ENCODE peak calls at places on chromosomes 16 and 17, in six cellular contexts. H, R, G, A, Y and K are unnamed samples.

GRCh38 chr17:17043668-17044226 is 1.5 kb downstream of the MPRIP start:
- DNase-seq in H (peak), R (peak), G (no peak), A (no peak), Y (no peak), K (peak)

GRCh38 chr17:79220715-79221291 is 146.2 kb downstream of the ENGASE start:
- DNase-seq in H (no peak), R (no peak), G (no peak), A (no peak), Y (no peak), K (no peak)

GRCh38 chr16:84726670-84727467 is 27.1 kb downstream of the USP10 start:
- DNase-seq in H (no peak), R (no peak), G (no peak), A (no peak), Y (peak), K (peak)

GRCh38 chr17:67613961-67614360 is 103.8 kb upstream of the NOL11 start:
- DNase-seq in H (no peak), R (no peak), G (no peak), A (no peak), Y (no peak), K (peak)

GRCh38 chr16:12099451-12100123 is 123.1 kb downstream of the SNX29 start:
- DNase-seq in H (no peak), R (no peak), G (no peak), A (no peak), Y (no peak), K (no peak)

GRCh38 chr16:67256701-67257230 is 8.0 kb downstream of the SLC9A5 start:
- DNase-seq in H (no peak), R (no peak), G (no peak), A (no peak), Y (no peak), K (no peak)

GRCh38 chr16:81485225-81485624 is 40.6 kb downstream of the CMIP start:
- DNase-seq in H (no peak), R (peak), G (no peak), A (peak), Y (no peak), K (no peak)

GRCh38 chr17:61387011-61387410 is 12.6 kb upstream of the TBX2 start:
- DNase-seq in H (no peak), R (no peak), G (no peak), A (no peak), Y (no peak), K (no peak)

GRCh38 chr17:10052414-10052813 is 146.0 kb downstream of the GAS7 start:
- DNase-seq in H (no peak), R (no peak), G (no peak), A (no peak), Y (no peak), K (peak)

GRCh38 chr17:42178817-42179216 is 2.1 kb downstream of the KCNH4 start:
- DNase-seq in H (no peak), R (no peak), G (no peak), A (no peak), Y (peak), K (peak)

GRCh38 chr17:41730479-41730878 is 4.0 kb downstream of the HAP1 start:
- DNase-seq in H (no peak), R (no peak), G (no peak), A (no peak), Y (no peak), K (no peak)

GRCh38 chr17:11601661-11602060 is 3.4 kb downstream of the DNAH9 start:
- DNase-seq in H (no peak), R (no peak), G (no peak), A (no peak), Y (no peak), K (no peak)

GRCh38 chr17:80254396-80255241 is 6.0 kb upstream of the RNF213 start:
- DNase-seq in H (peak), R (peak), G (peak), A (peak), Y (peak), K (peak)

GRCh38 chr17:67105213-67105612 is 60.9 kb downstream of the CACNG1 start:
- DNase-seq in H (peak), R (peak), G (no peak), A (peak), Y (no peak), K (no peak)

GRCh38 chr17:57832299-57832698 is 17.5 kb downstream of the MRPS23 start:
- DNase-seq in H (no peak), R (no peak), G (no peak), A (no peak), Y (no peak), K (no peak)

GRCh38 chr17:57835333-57835900 is 14.4 kb downstream of the MRPS23 start:
- DNase-seq in H (no peak), R (no peak), G (no peak), A (no peak), Y (no peak), K (no peak)

GRCh38 chr17:57834146-57834741 is 15.6 kb downstream of the MRPS23 start:
- DNase-seq in H (no peak), R (peak), G (no peak), A (peak), Y (no peak), K (no peak)

GRCh38 chr17:57832711-57833596 is 16.9 kb downstream of the MRPS23 start:
- DNase-seq in H (peak), R (peak), G (peak), A (peak), Y (peak), K (peak)

DNA sequence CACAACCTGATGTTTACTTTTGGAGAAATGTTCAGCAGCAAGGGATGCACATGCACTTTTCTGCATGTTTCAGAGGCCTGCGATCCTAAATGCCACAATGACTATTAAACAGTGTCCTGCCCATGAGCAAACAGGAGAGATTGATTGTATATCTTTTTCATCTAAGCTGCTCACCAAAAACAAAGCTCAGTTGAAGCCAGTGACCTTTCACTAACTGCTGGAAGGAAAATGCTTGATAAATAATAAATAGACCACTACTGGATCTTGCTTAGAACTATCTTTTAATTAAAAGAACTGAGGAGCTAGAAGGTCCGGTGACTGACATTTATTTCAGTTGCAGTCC is 16.3 kb downstream of the MRPS23 start:
- DNase-seq in H (no peak), R (no peak), G (no peak), A (no peak), Y (no peak), K (no peak)
- TF ChIP-seq CTCF in H (no peak), R (no peak), G (no peak), A (no peak), Y (peak), K (no peak)

DNA sequence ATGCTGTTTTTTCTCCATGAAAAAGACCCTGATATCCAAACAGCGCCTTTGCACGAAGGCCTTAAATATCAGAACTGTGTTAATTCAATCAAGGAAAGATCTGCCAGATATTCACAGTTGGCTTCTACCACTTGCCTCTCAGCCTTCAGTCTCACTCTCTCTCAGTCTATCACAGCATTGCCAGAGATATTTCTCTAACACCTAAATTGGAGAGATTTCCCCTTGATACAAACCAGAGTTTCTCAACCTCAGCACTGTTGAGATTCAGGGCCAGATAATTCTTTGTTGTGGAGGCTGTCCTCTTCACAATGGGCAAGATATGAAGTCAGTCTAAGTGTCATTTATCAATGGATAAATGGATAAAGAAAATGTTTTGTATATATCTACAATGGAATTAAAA is 454.1 kb upstream of the MAF start:
- DNase-seq in H (no peak), R (no peak), G (no peak), A (no peak), Y (no peak), K (no peak)
- H3K4me3 ChIP-seq in H (no peak), R (no peak), G (no peak), A (no peak), Y (no peak), K (no peak)

DNA sequence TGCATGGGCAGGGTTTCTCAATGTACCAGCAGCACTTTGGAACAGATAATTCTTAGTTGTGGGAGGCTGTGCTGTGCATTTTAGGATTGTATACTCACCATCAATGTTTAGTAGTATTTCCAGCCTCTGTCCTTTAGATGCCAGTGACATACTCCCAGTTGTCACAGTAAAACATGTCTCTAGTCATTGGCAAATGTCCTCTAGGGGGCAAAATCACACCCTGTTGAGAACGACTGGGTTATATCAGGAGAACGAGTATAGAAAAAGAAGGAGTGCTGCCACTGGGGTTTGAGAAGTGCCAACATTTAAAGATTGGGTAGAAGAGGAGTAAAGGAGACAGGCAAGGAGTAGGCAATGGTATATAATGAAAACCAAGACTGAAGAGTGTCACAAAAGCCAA is 37.9 kb upstream of the SMIM36 start:
- DNase-seq in H (no peak), R (no peak), G (no peak), A (no peak), Y (peak), K (peak)
- TF ChIP-seq CTCF in H (no peak), R (no peak), G (peak), A (peak), Y (peak), K (peak)

GRCh38 chr17:72223816-72224215 is 103.0 kb downstream of the SOX9 start:
- DNase-seq in H (no peak), R (no peak), G (no peak), A (no peak), Y (no peak), K (no peak)

GRCh38 chr17:72222971-72223370 is 102.2 kb downstream of the SOX9 start:
- DNase-seq in H (no peak), R (no peak), G (no peak), A (no peak), Y (no peak), K (no peak)

GRCh38 chr17:72222571-72222970 is 101.8 kb downstream of the SOX9 start:
- DNase-seq in H (no peak), R (no peak), G (no peak), A (no peak), Y (no peak), K (no peak)

GRCh38 chr17:72219136-72219823 is 98.5 kb downstream of the SOX9 start:
- DNase-seq in H (no peak), R (no peak), G (no peak), A (no peak), Y (no peak), K (no peak)

GRCh38 chr17:72219824-72220473 is 99.1 kb downstream of the SOX9 start:
- DNase-seq in H (no peak), R (no peak), G (no peak), A (no peak), Y (no peak), K (no peak)
- H3K4me3 ChIP-seq in H (no peak), R (no peak), G (no peak), A (peak), Y (no peak), K (no peak)

GRCh38 chr17:9036336-9036735 is 15.0 kb downstream of the NTN1 start:
- DNase-seq in H (no peak), R (no peak), G (no peak), A (no peak), Y (no peak), K (no peak)
- TF ChIP-seq CTCF in H (no peak), R (no peak), G (no peak), A (no peak), Y (no peak), K (no peak)

GRCh38 chr17:32929288-32929574 is 1.3 kb downstream of the TMEM98 start:
- DNase-seq in H (peak), R (no peak), G (no peak), A (no peak), Y (no peak), K (no peak)

GRCh38 chr17:32927201-32927723 is 691 bp upstream of the TMEM98 start:
- DNase-seq in H (peak), R (no peak), G (no peak), A (no peak), Y (no peak), K (no peak)

GRCh38 chr17:32929588-32929987 is 1.6 kb downstream of the TMEM98 start:
- DNase-seq in H (no peak), R (no peak), G (no peak), A (no peak), Y (no peak), K (no peak)

GRCh38 chr17:32927724-32928526 is at the start of gene TMEM98:
- DNase-seq in H (peak), R (peak), G (no peak), A (no peak), Y (no peak), K (no peak)

DNA sequence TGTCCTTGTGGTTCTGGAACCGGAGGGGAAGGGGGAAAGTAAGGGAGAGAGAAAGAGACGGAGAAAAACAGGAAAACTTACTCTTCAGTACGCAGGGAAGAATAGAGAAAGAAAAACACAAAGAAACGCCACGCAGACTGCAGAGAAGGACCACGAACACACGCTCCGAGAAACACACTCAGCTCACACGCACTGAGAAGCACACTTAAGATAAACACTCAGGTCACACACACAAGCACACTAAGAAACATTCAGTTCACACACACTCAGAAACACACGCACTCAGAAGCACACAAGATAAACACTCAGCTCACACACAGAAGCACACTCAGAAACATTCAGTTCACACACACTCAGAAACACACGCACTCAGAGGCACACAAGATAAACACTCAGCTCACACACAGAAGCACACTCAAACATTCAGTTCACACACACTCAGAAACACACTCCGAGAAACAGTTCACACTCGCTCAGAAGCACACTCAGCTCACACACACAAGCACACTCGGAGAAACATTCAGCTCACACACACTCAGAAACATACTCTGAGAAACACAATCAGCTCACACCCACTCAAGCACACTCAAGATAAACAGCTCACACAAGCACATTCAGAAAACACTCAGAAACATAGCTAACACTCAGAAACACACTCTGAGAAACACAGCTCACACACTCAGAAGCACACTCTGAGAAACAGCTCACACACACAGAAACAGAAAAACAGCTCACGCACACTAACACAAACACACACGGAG is 754 bp downstream of the TMEM98 start:
- DNase-seq in H (peak), R (peak), G (no peak), A (peak), Y (no peak), K (no peak)
- H3K4me3 ChIP-seq in H (peak), R (peak), G (peak), A (peak), Y (no peak), K (no peak)

DNA sequence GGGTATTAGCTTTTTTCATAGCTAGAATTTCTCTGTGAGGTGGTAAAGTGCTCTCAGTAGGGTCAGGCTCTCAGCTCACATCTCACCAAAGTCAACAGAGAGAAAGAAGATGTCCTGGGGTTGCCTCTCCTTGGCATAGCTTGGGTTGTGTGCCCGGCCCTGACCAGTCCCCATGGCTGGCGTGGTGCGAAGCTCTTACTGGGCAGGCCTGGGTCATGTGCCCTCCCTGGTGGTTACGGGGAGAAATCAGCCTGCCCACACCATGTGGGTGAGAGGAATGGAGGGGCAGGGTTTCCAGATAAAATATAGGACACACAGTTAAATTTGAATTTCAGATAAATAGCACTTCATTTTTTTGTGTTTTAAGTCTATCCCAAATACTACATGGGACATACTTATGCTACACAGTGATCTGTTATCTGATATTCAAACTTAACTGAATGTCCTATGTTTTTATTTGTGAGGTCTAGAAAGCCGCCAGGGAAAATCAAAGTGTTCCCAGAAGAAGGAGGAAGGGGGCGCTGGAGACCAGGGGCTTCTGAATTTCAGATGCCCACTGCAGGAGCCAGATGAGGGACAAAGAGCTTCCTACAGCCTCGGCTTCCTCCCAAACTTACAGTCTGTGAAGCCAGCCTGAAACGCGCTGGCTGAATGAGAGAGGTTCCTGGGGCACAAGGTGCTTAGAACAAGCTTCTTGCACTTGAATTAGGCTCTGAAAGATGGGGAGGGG is 45.4 kb downstream of the NKD1 start:
- DNase-seq in H (no peak), R (no peak), G (no peak), A (no peak), Y (no peak), K (no peak)
- TF ChIP-seq CTCF in H (peak), R (peak), G (peak), A (peak), Y (peak), K (no peak)

GRCh38 chr17:39450051-39450450 is 1.0 kb downstream of the MED1 start:
- DNase-seq in H (no peak), R (no peak), G (no peak), A (no peak), Y (no peak), K (no peak)
- H3K4me3 ChIP-seq in H (peak), R (peak), G (peak), A (peak), Y (peak), K (peak)